ENCODE peak calls at places on chromosome 5, in seven cellular contexts. S is CD4-positive, alpha-beta memory T cell; Q is heart left ventricle; D is HCT116; L is esophagus squamous epithelium; P is colonic mucosa; V is WERI-Rb-1. E is an unnamed sample.

GRCh38 chr5:143177263-143177994 is 226.1 kb downstream of the NR3C1 start:
- DNase-seq in S (no peak), Q (peak; percentile 37), D (no peak), L (no peak), P (no peak), V (no peak), E (no peak)

GRCh38 chr5:132095745-132096084 is 22.1 kb downstream of the CSF2 start:
- DNase-seq in S (no peak), Q (peak; percentile 46), D (no peak), L (no peak), P (no peak), V (no peak), E (no peak)

GRCh38 chr5:109743770-109744212 is 54.1 kb downstream of the MAN2A1 start:
- DNase-seq in S (no peak), Q (no peak), D (no peak), L (no peak), P (no peak), V (no peak), E (no peak)

GRCh38 chr5:57690724-57691123 is 208.1 kb upstream of the ACTBL2 start:
- DNase-seq in S (no peak), Q (no peak), D (no peak), L (no peak), P (no peak), V (no peak), E (no peak)

GRCh38 chr5:77958642-77959315 is 182.6 kb upstream of the TBCA start:
- DNase-seq in S (no peak), Q (no peak), D (no peak), L (no peak), P (no peak), V (no peak), E (peak; percentile 66)

GRCh38 chr5:138610468-138611294 is 35.5 kb upstream of the HSPA9 start:
- DNase-seq in S (no peak), Q (no peak), D (no peak), L (no peak), P (no peak), V (peak; percentile 49), E (peak; percentile 68)

GRCh38 chr5:93800988-93801811 is 59.8 kb upstream of the POU5F2 start:
- DNase-seq in S (peak; percentile 37), Q (no peak), D (peak; percentile 66), L (no peak), P (peak; percentile 39), V (peak; percentile 21), E (peak; percentile 11)

GRCh38 chr5:34651791-34652190 is 4.3 kb upstream of the RAI14 start:
- DNase-seq in S (no peak), Q (no peak), D (no peak), L (no peak), P (no peak), V (no peak), E (no peak)

GRCh38 chr5:73564644-73565165 is 734 bp downstream of the ANKRA2 start:
- DNase-seq in S (peak; percentile 12), Q (no peak), D (no peak), L (no peak), P (no peak), V (no peak), E (peak; percentile 17)

GRCh38 chr5:67942451-67942830 is 273.1 kb upstream of the PIK3R1 start:
- DNase-seq in S (no peak), Q (no peak), D (no peak), L (no peak), P (no peak), V (no peak), E (no peak)

GRCh38 chr5:10355071-10355889 is 1.8 kb downstream of the MARCHF6 start:
- DNase-seq in S (peak; percentile 35), Q (no peak), D (no peak), L (no peak), P (no peak), V (no peak), E (no peak)

GRCh38 chr5:17443333-17444125 is 54.5 kb upstream of the TAF11L2 start:
- DNase-seq in S (no peak), Q (peak; percentile 34), D (no peak), L (no peak), P (no peak), V (no peak), E (no peak)

GRCh38 chr5:69187342-69187741 is 2.0 kb upstream of the CENPH start:
- DNase-seq in S (no peak), Q (no peak), D (no peak), L (no peak), P (no peak), V (no peak), E (no peak)

GRCh38 chr5:71907589-71908145 is 188.6 kb downstream of the CARTPT start:
- DNase-seq in S (no peak), Q (no peak), D (no peak), L (no peak), P (no peak), V (peak; percentile 22), E (no peak)

GRCh38 chr5:59728356-59728755 is 165.2 kb downstream of the PDE4D start:
- DNase-seq in S (no peak), Q (no peak), D (no peak), L (no peak), P (no peak), V (no peak), E (no peak)

GRCh38 chr5:94893404-94894145 is 275.1 kb downstream of the SLF1 start:
- DNase-seq in S (no peak), Q (no peak), D (peak; percentile 34), L (no peak), P (no peak), V (no peak), E (peak; percentile 13)

GRCh38 chr5:37174928-37175327 is 74.2 kb downstream of the CPLANE1 start:
- DNase-seq in S (no peak), Q (no peak), D (no peak), L (no peak), P (no peak), V (no peak), E (peak; percentile 14)
- H3K27me3 ChIP-seq in S (no peaks in the 10 kb centered on the region), Q (no peaks in the 10 kb centered on the region), D (no peaks in the 10 kb centered on the region), L (no peaks in the 10 kb centered on the region), P (no peaks in the 10 kb centered on the region), V (no peaks in the 10 kb centered on the region), E (no peaks in the 10 kb centered on the region)

GRCh38 chr5:55159763-55160492 is at the start of gene GPX8:
- DNase-seq in S (peak; percentile 51), Q (no peak), D (peak; percentile 77), L (no peak), P (peak; percentile 36), V (peak; percentile 49), E (peak; percentile 39)
- H3K4me3 ChIP-seq in S (no peak within 1 kb of the TSS), Q (peak within 1 kb of the TSS; percentile 36), D (peak within 1 kb of the TSS; percentile 77), L (peak within 1 kb of the TSS; percentile 43), P (peak within 1 kb of the TSS; percentile 26), V (peak within 1 kb of the TSS; percentile 54), E (peak within 1 kb of the TSS; percentile 59)

GRCh38 chr5:113575074-113575473 is 61.6 kb downstream of the YTHDC2 start:
- DNase-seq in S (no peak), Q (no peak), D (no peak), L (no peak), P (no peak), V (no peak), E (no peak)
- H3K36me3 ChIP-seq in S (no peaks in the 10 kb centered on the region), Q (peaks cover 53% of the 10 kb centered on the region), D (peaks cover 7% of the 10 kb centered on the region), L (peaks cover 75% of the 10 kb centered on the region), P (peaks cover 1% of the 10 kb centered on the region), V (peaks cover 20% of the 10 kb centered on the region), E (peaks cover 3% of the 10 kb centered on the region)

GRCh38 chr5:128536861-128537305 is 1.2 kb downstream of the FBN2 start:
- DNase-seq in S (no peak), Q (peak; percentile 41), D (no peak), L (no peak), P (no peak), V (no peak), E (peak; percentile 25)

GRCh38 chr5:128537306-128537998 is 593 bp downstream of the FBN2 start:
- DNase-seq in S (no peak), Q (peak; percentile 45), D (no peak), L (no peak), P (no peak), V (peak; percentile 15), E (peak; percentile 56)

GRCh38 chr5:128536229-128536860 is 1.7 kb downstream of the FBN2 start:
- DNase-seq in S (no peak), Q (peak; percentile 34), D (no peak), L (no peak), P (no peak), V (no peak), E (peak; percentile 12)

GRCh38 chr5:128534729-128535128 is 3.3 kb downstream of the FBN2 start:
- DNase-seq in S (no peak), Q (peak; percentile 29), D (no peak), L (no peak), P (peak; percentile 28), V (no peak), E (no peak)

DNA sequence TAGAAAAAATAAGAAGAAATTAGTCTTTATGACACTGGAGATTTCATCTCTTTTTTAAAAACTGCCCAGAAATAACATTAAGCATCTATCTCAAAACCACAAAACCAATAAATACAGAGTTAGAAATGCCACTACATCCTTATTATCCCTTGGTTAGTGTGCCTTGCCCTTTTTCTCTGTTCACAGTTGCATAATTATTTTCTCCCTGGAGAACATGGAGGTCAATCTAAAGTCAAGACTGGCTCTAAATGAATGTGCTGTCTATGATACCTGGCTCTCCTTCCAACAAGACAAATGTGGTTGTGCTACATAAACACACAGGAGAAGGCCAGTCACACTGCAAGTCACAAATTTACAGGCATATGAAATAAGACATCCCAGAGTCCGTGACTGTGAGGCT is 2.8 kb downstream of the FBN2 start:
- DNase-seq in S (no peak), Q (no peak), D (no peak), L (no peak), P (no peak), V (no peak), E (no peak)
- H3K27me3 ChIP-seq in S (peaks cover 2% of the 10 kb centered on the region), Q (peaks cover 14% of the 10 kb centered on the region), D (no peaks in the 10 kb centered on the region), L (peaks cover 48% of the 10 kb centered on the region), P (peaks cover 36% of the 10 kb centered on the region), V (peaks cover 41% of the 10 kb centered on the region), E (peaks cover 33% of the 10 kb centered on the region)

GRCh38 chr5:141369994-141370848 is at the start of gene PCDHGB3:
- DNase-seq in S (peak; percentile 30), Q (peak; percentile 62), D (no peak), L (no peak), P (no peak), V (no peak), E (no peak)

GRCh38 chr5:141371572-141372475 is 1.8 kb downstream of the PCDHGB3 start:
- DNase-seq in S (no peak), Q (peak; percentile 25), D (no peak), L (no peak), P (no peak), V (no peak), E (no peak)

GRCh38 chr5:141373673-141374317 is at the start of gene PCDHGA6:
- DNase-seq in S (no peak), Q (no peak), D (no peak), L (no peak), P (no peak), V (no peak), E (no peak)

DNA sequence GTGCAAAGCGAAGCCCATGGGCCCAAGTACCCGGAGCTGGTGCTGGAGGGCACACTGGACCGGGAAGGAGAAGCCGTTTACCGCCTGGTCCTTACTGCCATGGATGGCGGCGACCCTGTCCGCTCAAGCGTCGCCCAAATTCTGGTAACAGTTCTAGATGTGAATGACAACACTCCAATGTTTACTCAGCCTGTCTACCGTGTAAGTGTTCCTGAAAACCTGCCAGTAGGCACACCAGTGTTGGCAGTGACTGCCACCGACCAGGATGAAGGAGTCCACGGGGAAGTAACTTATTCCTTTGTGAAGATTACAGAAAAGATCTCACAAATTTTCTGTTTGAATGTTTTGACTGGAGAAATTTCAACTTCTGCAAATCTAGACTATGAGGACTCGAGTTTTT is 936 bp downstream of the PCDHGA6 start:
- DNase-seq in S (no peak), Q (no peak), D (no peak), L (no peak), P (no peak), V (no peak), E (no peak)
- H3K4me3 ChIP-seq in S (no peak overlapping the region), Q (no peak overlapping the region), D (no peak overlapping the region), L (no peak overlapping the region), P (no peak overlapping the region), V (no peak overlapping the region), E (no peak overlapping the region)